ENCODE peak calls at places on chromosomes 7 and 10, in ten cellular contexts. H is iris pigment epithelial cell; N is activated naive CD8-positive, alpha-beta T cell treated with anti-CD3 and anti-CD28 coated beads for 36 hours; Z is cerebellum; D is B cell; P is HT1080; B is thoracic aorta; R is GM13977; O is H9; J is NCI-H748 treated with DMSO at 0.1 percent for 48 hours. Y is an unnamed sample.

GRCh38 chr7:39317107-39317506 is 249.1 kb upstream of the YAE1 start:
- DNase-seq in H (no peak), N (no peak), Z (no peak), D (no peak), P (no peak), B (no peak), R (no peak), O (peak), J (no peak), Y (no peak)

GRCh38 chr7:82624337-82624736 is 180.8 kb upstream of the CACNA2D1 start:
- DNase-seq in H (peak), N (no peak), Z (no peak), D (no peak), P (peak), B (no peak), R (no peak), O (no peak), J (no peak), Y (peak)

GRCh38 chr10:57657164-57657765 is 610.4 kb downstream of the IPMK start:
- DNase-seq in H (peak), N (peak), Z (peak), D (peak), P (peak), B (no peak), R (peak), O (peak), J (peak), Y (peak)

GRCh38 chr10:111856631-111857030 is 326.9 kb downstream of the GPAM start:
- DNase-seq in H (no peak), N (no peak), Z (peak), D (no peak), P (no peak), B (no peak), R (no peak), O (no peak), J (no peak), Y (no peak)

GRCh38 chr10:102225646-102226541 is at the start of gene ELOVL3:
- DNase-seq in H (peak), N (peak), Z (peak), D (peak), P (peak), B (peak), R (peak), O (peak), J (peak), Y (peak)

GRCh38 chr10:26739087-26739631 is 41.7 kb downstream of the PDSS1 start:
- DNase-seq in H (no peak), N (no peak), Z (no peak), D (no peak), P (no peak), B (no peak), R (no peak), O (no peak), J (no peak), Y (no peak)

GRCh38 chr7:134333943-134334342 is 17.2 kb upstream of the SLC35B4 start:
- DNase-seq in H (no peak), N (no peak), Z (no peak), D (no peak), P (no peak), B (no peak), R (no peak), O (no peak), J (no peak), Y (no peak)

GRCh38 chr10:7901261-7901660 is 83.0 kb downstream of the TAF3 start:
- DNase-seq in H (no peak), N (no peak), Z (no peak), D (no peak), P (no peak), B (no peak), R (no peak), O (no peak), J (no peak), Y (no peak)

GRCh38 chr10:113108180-113108835 is 158.3 kb downstream of the TCF7L2 start:
- DNase-seq in H (no peak), N (peak), Z (no peak), D (no peak), P (no peak), B (no peak), R (peak), O (peak), J (peak), Y (no peak)

GRCh38 chr10:117075064-117075463 is 63.0 kb downstream of the VAX1 start:
- DNase-seq in H (peak), N (no peak), Z (no peak), D (no peak), P (peak), B (no peak), R (no peak), O (no peak), J (no peak), Y (peak)

GRCh38 chr10:6786579-6787031 is 206.5 kb upstream of the PRKCQ start:
- DNase-seq in H (peak), N (no peak), Z (peak), D (no peak), P (no peak), B (no peak), R (no peak), O (no peak), J (no peak), Y (peak)

GRCh38 chr10:110501142-110501937 is 3.6 kb downstream of the DUSP5 start:
- DNase-seq in H (peak), N (peak), Z (peak), D (no peak), P (peak), B (peak), R (peak), O (peak), J (no peak), Y (peak)

GRCh38 chr10:113131611-113132330 is 181.7 kb downstream of the TCF7L2 start:
- DNase-seq in H (peak), N (no peak), Z (no peak), D (no peak), P (no peak), B (no peak), R (no peak), O (no peak), J (no peak), Y (peak)

GRCh38 chr10:69421611-69422308 is 5.0 kb upstream of the TACR2 start:
- DNase-seq in H (no peak), N (no peak), Z (no peak), D (no peak), P (no peak), B (no peak), R (no peak), O (no peak), J (no peak), Y (no peak)

GRCh38 chr10:61329854-61330253 is 123.3 kb downstream of the TMEM26 start:
- DNase-seq in H (no peak), N (no peak), Z (no peak), D (no peak), P (no peak), B (no peak), R (no peak), O (no peak), J (no peak), Y (no peak)

Y was measured in adipocyte.